ENCODE peak calls at places on chromosomes 16 and 17, in five cellular contexts. D, Z, Q, S and R are unnamed samples.

GRCh38 chr16:75632857-75633256 is 9.8 kb upstream of the ADAT1 start:
- DNase-seq in D (no peak), Z (no peak), Q (no peak), S (no peak), R (no peak)

GRCh38 chr17:49407981-49408501 is 6.6 kb downstream of the PHB1 start:
- DNase-seq in D (no peak), Z (peak), Q (peak), S (peak), R (peak)

GRCh38 chr17:5416886-5417285 is 2.6 kb downstream of the NUP88 start:
- DNase-seq in D (no peak), Z (no peak), Q (no peak), S (no peak), R (no peak)

GRCh38 chr16:4882633-4883285 is 35.5 kb downstream of the UBN1 start:
- DNase-seq in D (no peak), Z (no peak), Q (peak), S (no peak), R (peak)

GRCh38 chr16:80084614-80085013 is 456.2 kb upstream of the DYNLRB2 start:
- DNase-seq in D (no peak), Z (peak), Q (no peak), S (peak), R (peak)

GRCh38 chr16:82167670-82168069 is 2.4 kb downstream of the MPHOSPH6 start:
- DNase-seq in D (no peak), Z (no peak), Q (no peak), S (no peak), R (no peak)

GRCh38 chr17:74941128-74941725 is 5.5 kb downstream of the OTOP3 start:
- DNase-seq in D (no peak), Z (no peak), Q (no peak), S (no peak), R (no peak)

GRCh38 chr16:19086322-19087199 is 19.1 kb downstream of the COQ7 start:
- DNase-seq in D (peak), Z (peak), Q (peak), S (peak), R (peak)

GRCh38 chr16:74468807-74469511 is 47.7 kb upstream of the CLEC18B start:
- DNase-seq in D (no peak), Z (no peak), Q (no peak), S (peak), R (no peak)

GRCh38 chr17:8189041-8189710 is 804 bp downstream of the BORCS6 start:
- DNase-seq in D (no peak), Z (peak), Q (no peak), S (no peak), R (no peak)

GRCh38 chr16:5644132-5644531 is 546.5 kb upstream of the EEF2KMT start:
- DNase-seq in D (no peak), Z (no peak), Q (no peak), S (no peak), R (no peak)

GRCh38 chr17:50280068-50280467 is 5.8 kb downstream of the TMEM92 start:
- DNase-seq in D (no peak), Z (no peak), Q (no peak), S (no peak), R (no peak)

GRCh38 chr17:13204607-13205237 is 186.9 kb upstream of the ELAC2 start:
- DNase-seq in D (no peak), Z (no peak), Q (no peak), S (no peak), R (no peak)

GRCh38 chr17:6506679-6507231 is 49.6 kb downstream of the PITPNM3 start:
- DNase-seq in D (no peak), Z (no peak), Q (peak), S (no peak), R (no peak)

GRCh38 chr16:82846806-82847205 is 220.0 kb downstream of the CDH13 start:
- DNase-seq in D (no peak), Z (no peak), Q (no peak), S (no peak), R (no peak)

GRCh38 chr16:88479795-88480760 is 27.0 kb downstream of the ZFPM1 start:
- DNase-seq in D (no peak), Z (no peak), Q (no peak), S (no peak), R (no peak)

GRCh38 chr17:52106638-52107261 is 51.8 kb downstream of the CA10 start:
- DNase-seq in D (no peak), Z (peak), Q (peak), S (peak), R (peak)

GRCh38 chr17:21030375-21030774 is 12.4 kb downstream of the USP22 start:
- DNase-seq in D (no peak), Z (no peak), Q (no peak), S (no peak), R (no peak)

GRCh38 chr17:49365667-49366066 is 3.6 kb upstream of the ZNF652 start:
- DNase-seq in D (no peak), Z (peak), Q (peak), S (peak), R (peak)

GRCh38 chr16:31488630-31489564 is 6.0 kb downstream of the SLC5A2 start:
- DNase-seq in D (no peak), Z (no peak), Q (no peak), S (no peak), R (no peak)

GRCh38 chr16:57754354-57755060 is 18.9 kb downstream of the KATNB1 start:
- DNase-seq in D (no peak), Z (no peak), Q (no peak), S (no peak), R (no peak)

GRCh38 chr17:11212792-11213191 is 28.2 kb upstream of the SHISA6 start:
- DNase-seq in D (no peak), Z (no peak), Q (no peak), S (no peak), R (no peak)

GRCh38 chr16:23691483-23692189 is 12.9 kb downstream of the PLK1 start:
- DNase-seq in D (no peak), Z (no peak), Q (no peak), S (no peak), R (no peak)

GRCh38 chr17:339193-340061 is 13.2 kb downstream of the RPH3AL start:
- DNase-seq in D (no peak), Z (no peak), Q (no peak), S (no peak), R (no peak)

GRCh38 chr17:80223142-80223815 is 3.1 kb downstream of the SLC26A11 start:
- DNase-seq in D (no peak), Z (no peak), Q (no peak), S (no peak), R (no peak)

GRCh38 chr17:79939755-79940154 is 95.9 kb downstream of the TBC1D16 start:
- DNase-seq in D (no peak), Z (no peak), Q (no peak), S (no peak), R (no peak)

GRCh38 chr16:80006175-80006895 is 405.8 kb upstream of the MAF start:
- DNase-seq in D (no peak), Z (no peak), Q (no peak), S (no peak), R (no peak)

GRCh38 chr17:41678907-41679739 is 9.6 kb upstream of the EIF1 start:
- DNase-seq in D (peak), Z (no peak), Q (no peak), S (no peak), R (peak)

GRCh38 chr17:59506907-59507726 is 58.3 kb upstream of the DHX40 start:
- DNase-seq in D (no peak), Z (no peak), Q (no peak), S (no peak), R (no peak)

GRCh38 chr17:81256616-81257015 is 17.5 kb downstream of the NDUFAF8 start:
- DNase-seq in D (no peak), Z (no peak), Q (no peak), S (no peak), R (no peak)

GRCh38 chr17:80259642-80260535 is 763 bp upstream of the RNF213 start:
- DNase-seq in D (no peak), Z (peak), Q (no peak), S (peak), R (peak)

GRCh38 chr16:75957870-75958269 is 231.6 kb upstream of the CPHXL start:
- DNase-seq in D (no peak), Z (no peak), Q (no peak), S (no peak), R (no peak)

GRCh38 chr17:43720311-43721060 is 38.1 kb downstream of the SOST start:
- DNase-seq in D (no peak), Z (peak), Q (no peak), S (peak), R (peak)

GRCh38 chr16:87602005-87602790 is at the start of gene JPH3:
- DNase-seq in D (no peak), Z (peak), Q (no peak), S (no peak), R (no peak)

GRCh38 chr17:63538693-63539595 is 11.3 kb upstream of the DCAF7 start:
- DNase-seq in D (no peak), Z (no peak), Q (no peak), S (no peak), R (no peak)
- TF ChIP-seq EZH2 in D (no peak), Z (no peak), Q (no peak), S (no peak), R (no peak)

DNA sequence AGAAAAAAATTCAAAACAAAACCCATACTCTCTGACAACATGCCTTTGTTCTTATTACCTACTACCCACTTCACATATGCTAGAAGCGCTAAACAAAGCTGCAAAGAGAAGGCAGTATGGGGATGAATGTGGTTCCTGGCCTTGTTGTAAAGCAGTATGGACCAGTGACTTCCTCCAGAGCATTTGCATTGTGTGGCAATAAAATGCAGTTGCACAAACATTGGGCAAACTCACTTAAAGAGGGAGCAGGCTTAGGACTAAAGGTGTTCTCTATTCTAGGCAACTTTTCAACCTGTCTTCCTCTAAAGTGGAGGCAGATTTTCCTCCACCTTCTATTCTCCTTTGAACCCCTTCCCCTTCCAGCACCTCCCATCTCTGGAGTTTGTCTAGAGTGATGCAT is 17.1 kb downstream of the TMIGD1 start:
- DNase-seq in D (no peak), Z (no peak), Q (no peak), S (no peak), R (no peak)
- TF ChIP-seq EZH2 in D (no peak), Z (no peak), Q (no peak), S (no peak), R (no peak)

GRCh38 chr17:9253308-9253707 is 232.0 kb downstream of the NTN1 start:
- DNase-seq in D (no peak), Z (no peak), Q (no peak), S (no peak), R (no peak)

GRCh38 chr17:9252525-9252924 is 231.2 kb downstream of the NTN1 start:
- DNase-seq in D (no peak), Z (no peak), Q (no peak), S (no peak), R (no peak)

GRCh38 chr17:9254841-9255240 is 233.5 kb downstream of the NTN1 start:
- DNase-seq in D (no peak), Z (no peak), Q (no peak), S (no peak), R (no peak)

GRCh38 chr17:9247401-9247938 is 226.2 kb downstream of the NTN1 start:
- DNase-seq in D (no peak), Z (no peak), Q (no peak), S (no peak), R (no peak)

DNA sequence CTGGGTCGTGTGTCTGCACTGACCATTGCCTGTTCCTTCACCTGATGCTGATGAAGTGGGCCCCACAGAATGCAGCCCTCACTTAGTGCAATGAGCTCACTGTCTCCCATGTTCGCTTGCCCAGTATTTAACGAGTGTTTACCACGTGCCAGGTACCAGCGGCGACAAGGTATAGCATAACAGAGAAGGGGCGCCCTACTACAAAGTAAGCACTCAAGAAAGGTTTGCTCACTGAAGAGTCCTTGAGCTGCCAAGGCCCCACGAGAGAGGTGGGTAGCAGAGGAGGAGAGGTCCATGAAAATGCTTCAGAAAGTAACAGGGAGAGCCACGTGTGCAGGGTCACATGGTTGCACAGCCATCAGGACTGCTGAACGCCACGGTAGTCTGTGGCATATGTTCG is 230.0 kb downstream of the NTN1 start:
- DNase-seq in D (no peak), Z (no peak), Q (no peak), S (no peak), R (no peak)
- TF ChIP-seq EZH2 in D (no peak), Z (no peak), Q (no peak), S (no peak), R (no peak)

GRCh38 chr17:38906429-38907172 is 18.8 kb upstream of the LASP1NB start:
- DNase-seq in D (no peak), Z (no peak), Q (no peak), S (no peak), R (no peak)
- TF ChIP-seq EZH2 in D (no peak), Z (no peak), Q (no peak), S (no peak), R (no peak)

GRCh38 chr17:36948717-36949460 is at the start of gene AATF:
- DNase-seq in D (peak), Z (peak), Q (peak), S (peak), R (peak)
- TF ChIP-seq EZH2 in D (no peak), Z (peak), Q (no peak), S (no peak), R (no peak)

DNA sequence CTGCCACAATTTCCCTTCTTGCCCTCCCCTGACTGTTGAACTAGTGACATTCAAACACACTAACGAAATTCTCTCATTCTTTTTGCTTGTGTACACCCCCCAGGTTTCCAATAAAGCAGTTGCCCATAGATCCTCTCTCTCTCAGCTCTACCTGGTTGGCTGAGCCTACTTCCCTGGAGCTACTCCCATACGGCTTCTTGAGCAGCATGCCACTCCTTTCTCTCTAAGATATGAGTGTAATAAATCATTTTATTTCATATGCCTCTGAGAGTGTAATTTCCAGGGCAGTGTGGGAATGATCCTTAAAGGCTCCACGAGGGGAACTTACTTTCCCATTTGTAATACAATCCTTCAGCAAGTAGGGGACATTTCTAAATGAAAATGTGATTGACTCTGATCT is 1194.1 kb upstream of the CDH8 start:
- DNase-seq in D (no peak), Z (no peak), Q (no peak), S (no peak), R (no peak)
- TF ChIP-seq EZH2 in D (no peak), Z (no peak), Q (no peak), S (no peak), R (no peak)

DNA sequence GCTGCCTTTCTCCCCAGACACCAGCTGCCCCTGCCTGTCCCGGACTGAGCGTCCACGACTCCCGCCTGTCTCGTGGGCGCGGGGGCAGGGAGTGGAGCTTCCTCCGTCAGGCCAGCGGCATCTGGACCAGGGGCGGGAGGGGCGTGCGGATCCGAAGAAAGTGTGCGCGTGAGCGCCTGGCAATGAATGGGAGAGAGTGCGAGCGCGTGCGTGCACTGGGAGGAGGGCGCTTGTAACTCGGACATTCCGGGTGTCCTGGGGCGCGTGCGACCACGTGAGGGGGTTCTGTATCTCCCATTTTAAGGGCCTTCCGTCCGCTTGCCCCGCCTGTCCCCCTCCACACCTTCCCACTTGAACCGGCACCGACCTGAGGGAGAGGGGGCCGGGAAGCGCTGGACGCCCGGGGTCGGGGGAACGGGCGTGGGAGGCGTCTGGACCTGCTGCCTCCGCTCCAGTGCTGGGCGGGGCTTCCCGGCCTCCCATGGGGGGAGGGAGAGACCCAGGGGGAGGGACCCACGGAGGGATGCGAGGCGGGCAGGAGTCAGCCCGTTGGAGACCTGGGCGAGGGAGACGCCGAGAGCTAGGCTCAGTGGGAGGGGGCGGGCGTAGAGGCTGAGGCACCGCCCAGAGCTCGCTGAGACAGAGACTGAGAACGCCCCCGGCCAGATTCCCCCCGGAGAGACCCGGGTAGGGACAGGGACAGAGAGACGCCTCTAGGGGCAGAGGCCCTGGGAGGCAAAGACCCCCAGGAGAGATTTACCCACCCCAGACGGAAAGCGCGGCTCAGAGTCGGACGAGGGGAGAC is at the start of gene KREMEN2:
- DNase-seq in D (no peak), Z (peak), Q (peak), S (peak), R (peak)
- TF ChIP-seq EZH2 in D (no peak), Z (peak), Q (no peak), S (no peak), R (no peak)

DNA sequence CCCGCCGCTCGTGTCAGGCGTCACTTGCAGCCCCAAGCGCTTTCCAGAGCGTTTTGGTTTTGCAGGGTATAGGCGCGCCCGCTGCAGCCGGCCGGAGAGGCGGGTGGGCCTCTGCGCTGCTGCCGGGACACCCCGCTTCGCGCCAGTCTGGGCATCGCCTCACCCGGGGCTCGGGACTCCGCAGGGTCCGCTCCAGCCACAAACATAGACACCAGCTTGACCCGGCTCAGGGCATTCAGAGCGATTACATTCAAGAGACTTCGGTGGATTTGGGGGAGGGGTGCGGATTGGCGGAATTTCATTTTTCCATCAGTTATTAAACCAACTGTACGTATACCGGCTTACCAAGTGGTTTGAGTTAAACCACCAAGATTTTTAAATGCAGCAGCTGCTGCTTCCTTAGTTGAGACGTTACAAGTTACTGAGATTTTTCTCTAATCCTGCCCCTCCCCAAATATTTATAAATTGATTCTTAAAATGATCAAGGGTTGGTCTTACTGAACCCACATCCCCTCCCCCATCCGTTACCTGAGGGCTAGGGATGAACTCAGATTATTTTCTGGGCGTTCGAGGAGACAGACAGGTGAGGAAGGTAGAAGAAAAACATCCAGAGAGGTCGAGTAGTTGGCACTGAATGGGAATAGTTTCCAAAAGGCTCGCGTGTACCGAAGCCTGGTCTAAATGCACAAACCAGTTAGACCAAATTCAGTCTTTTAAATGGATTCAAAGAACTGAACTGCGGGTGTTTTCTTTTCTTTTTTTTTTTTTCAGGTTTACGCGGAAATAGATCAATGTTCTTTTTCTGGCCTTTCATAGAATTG is 1.5 kb downstream of the CRHR1 start:
- DNase-seq in D (no peak), Z (peak), Q (no peak), S (no peak), R (no peak)
- TF ChIP-seq EZH2 in D (no peak), Z (peak), Q (no peak), S (no peak), R (no peak)

DNA sequence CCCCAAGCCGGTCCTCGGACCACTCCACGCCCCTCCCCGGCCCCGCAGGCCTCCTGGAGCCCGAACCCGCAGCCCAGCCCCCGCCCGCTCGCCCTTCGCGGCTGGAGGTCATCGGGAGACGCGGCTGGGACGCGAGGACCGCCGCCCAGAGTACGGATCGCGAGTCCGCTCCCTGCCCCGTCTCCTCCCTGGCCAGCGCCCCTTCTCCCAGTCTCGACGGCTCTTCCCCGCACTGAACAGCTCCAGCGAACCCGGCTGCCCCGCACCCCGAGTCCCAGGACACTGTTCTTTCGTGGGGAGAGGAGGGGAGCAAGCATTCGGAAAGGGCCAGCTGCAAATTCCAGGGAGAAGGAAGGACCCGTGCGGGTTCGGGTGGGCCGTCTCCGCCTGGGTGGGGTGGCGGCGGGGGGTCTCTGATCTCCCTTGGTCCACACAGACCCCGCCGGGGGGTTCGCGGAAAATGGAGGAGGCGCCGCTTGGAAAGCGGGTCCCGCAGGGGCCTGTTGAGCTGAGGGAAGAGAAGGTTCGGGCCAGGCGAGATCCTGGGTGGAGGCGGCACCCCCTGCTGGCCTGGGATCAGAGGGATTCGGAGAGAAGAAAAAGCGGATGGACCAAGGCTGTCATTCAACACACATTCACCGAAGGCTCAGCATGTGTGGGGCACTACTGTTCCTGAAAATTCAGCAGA is 632 bp upstream of the RTN4RL1 start:
- DNase-seq in D (no peak), Z (peak), Q (no peak), S (peak), R (peak)
- TF ChIP-seq EZH2 in D (no peak), Z (peak), Q (no peak), S (peak), R (no peak)